ENCODE peak calls at places on chromosomes 1 and 21, in seven cellular contexts. One of them, this sample, is unnamed.

GRCh38 chr1:10522324-10522860 is 47.6 kb downstream of the PEX14 start:
- DNase-seq in activated CD4-positive, alpha-beta T cell treated with anti-CD3 and anti-CD28 coated beads for 4 hours: no peak
- DNase-seq in H1: no peak
- DNase-seq in NCI-H2171 treated with DMSO at 0.1 percent for 48 hours: peak
- DNase-seq in skeletal muscle cell: no peak
- DNase-seq in stimulated activated naive CD8-positive, alpha-beta T cell treated with anti-CD3 and anti-CD28 coated beads, Interleukin-15, Interleukin-2, amounts not matched to agents 100 U/mL and 50 U/mL, for 24 hours: no peak
- DNase-seq in cardiac muscle cell: no peak
- DNase-seq in this sample: no peak

GRCh38 chr21:42092805-42093590 is 21.9 kb downstream of the UMODL1 start:
- DNase-seq in skeletal muscle cell: no peak
- DNase-seq in H1: no peak
- DNase-seq in stimulated activated naive CD8-positive, alpha-beta T cell treated with anti-CD3 and anti-CD28 coated beads, Interleukin-15, Interleukin-2, amounts not matched to agents 100 U/mL and 50 U/mL, for 24 hours: no peak
- DNase-seq in cardiac muscle cell: no peak
- DNase-seq in NCI-H2171 treated with DMSO at 0.1 percent for 48 hours: no peak
- DNase-seq in activated CD4-positive, alpha-beta T cell treated with anti-CD3 and anti-CD28 coated beads for 4 hours: no peak
- DNase-seq in this sample: no peak

GRCh38 chr1:69551476-69552324 is 16.0 kb upstream of the LRRC7 start:
- DNase-seq in cardiac muscle cell: no peak
- DNase-seq in stimulated activated naive CD8-positive, alpha-beta T cell treated with anti-CD3 and anti-CD28 coated beads, Interleukin-15, Interleukin-2, amounts not matched to agents 100 U/mL and 50 U/mL, for 24 hours: no peak
- DNase-seq in H1: no peak
- DNase-seq in NCI-H2171 treated with DMSO at 0.1 percent for 48 hours: peak
- DNase-seq in skeletal muscle cell: no peak
- DNase-seq in activated CD4-positive, alpha-beta T cell treated with anti-CD3 and anti-CD28 coated beads for 4 hours: no peak
- DNase-seq in this sample: no peak

GRCh38 chr1:53592985-53593757 is 134.0 kb downstream of the DMRTB1 start:
- DNase-seq in skeletal muscle cell: no peak
- DNase-seq in stimulated activated naive CD8-positive, alpha-beta T cell treated with anti-CD3 and anti-CD28 coated beads, Interleukin-15, Interleukin-2, amounts not matched to agents 100 U/mL and 50 U/mL, for 24 hours: no peak
- DNase-seq in cardiac muscle cell: no peak
- DNase-seq in activated CD4-positive, alpha-beta T cell treated with anti-CD3 and anti-CD28 coated beads for 4 hours: no peak
- DNase-seq in H1: no peak
- DNase-seq in NCI-H2171 treated with DMSO at 0.1 percent for 48 hours: no peak
- DNase-seq in this sample: no peak

GRCh38 chr1:223707270-223708000 is 4.9 kb upstream of the CAPN2 start:
- DNase-seq in skeletal muscle cell: peak
- DNase-seq in activated CD4-positive, alpha-beta T cell treated with anti-CD3 and anti-CD28 coated beads for 4 hours: no peak
- DNase-seq in cardiac muscle cell: peak
- DNase-seq in NCI-H2171 treated with DMSO at 0.1 percent for 48 hours: no peak
- DNase-seq in stimulated activated naive CD8-positive, alpha-beta T cell treated with anti-CD3 and anti-CD28 coated beads, Interleukin-15, Interleukin-2, amounts not matched to agents 100 U/mL and 50 U/mL, for 24 hours: no peak
- DNase-seq in H1: no peak
- DNase-seq in this sample: no peak

GRCh38 chr21:45209046-45209445 is 78.6 kb downstream of the POFUT2 start:
- DNase-seq in activated CD4-positive, alpha-beta T cell treated with anti-CD3 and anti-CD28 coated beads for 4 hours: no peak
- DNase-seq in cardiac muscle cell: peak
- DNase-seq in NCI-H2171 treated with DMSO at 0.1 percent for 48 hours: no peak
- DNase-seq in H1: no peak
- DNase-seq in skeletal muscle cell: no peak
- DNase-seq in stimulated activated naive CD8-positive, alpha-beta T cell treated with anti-CD3 and anti-CD28 coated beads, Interleukin-15, Interleukin-2, amounts not matched to agents 100 U/mL and 50 U/mL, for 24 hours: no peak
- DNase-seq in this sample: no peak

GRCh38 chr1:94560333-94560732 is 18.8 kb upstream of the F3 start:
- DNase-seq in cardiac muscle cell: no peak
- DNase-seq in stimulated activated naive CD8-positive, alpha-beta T cell treated with anti-CD3 and anti-CD28 coated beads, Interleukin-15, Interleukin-2, amounts not matched to agents 100 U/mL and 50 U/mL, for 24 hours: no peak
- DNase-seq in NCI-H2171 treated with DMSO at 0.1 percent for 48 hours: no peak
- DNase-seq in H1: no peak
- DNase-seq in activated CD4-positive, alpha-beta T cell treated with anti-CD3 and anti-CD28 coated beads for 4 hours: no peak
- DNase-seq in skeletal muscle cell: no peak
- DNase-seq in this sample: no peak

GRCh38 chr1:220775238-220775853 is 11.4 kb upstream of the MTARC1 start:
- DNase-seq in stimulated activated naive CD8-positive, alpha-beta T cell treated with anti-CD3 and anti-CD28 coated beads, Interleukin-15, Interleukin-2, amounts not matched to agents 100 U/mL and 50 U/mL, for 24 hours: peak
- DNase-seq in skeletal muscle cell: no peak
- DNase-seq in activated CD4-positive, alpha-beta T cell treated with anti-CD3 and anti-CD28 coated beads for 4 hours: peak
- DNase-seq in NCI-H2171 treated with DMSO at 0.1 percent for 48 hours: no peak
- DNase-seq in cardiac muscle cell: peak
- DNase-seq in H1: peak
- DNase-seq in this sample: peak

GRCh38 chr1:94092210-94092613 is 28.7 kb downstream of the ABCA4 start:
- DNase-seq in cardiac muscle cell: peak
- DNase-seq in stimulated activated naive CD8-positive, alpha-beta T cell treated with anti-CD3 and anti-CD28 coated beads, Interleukin-15, Interleukin-2, amounts not matched to agents 100 U/mL and 50 U/mL, for 24 hours: no peak
- DNase-seq in NCI-H2171 treated with DMSO at 0.1 percent for 48 hours: no peak
- DNase-seq in H1: no peak
- DNase-seq in activated CD4-positive, alpha-beta T cell treated with anti-CD3 and anti-CD28 coated beads for 4 hours: no peak
- DNase-seq in skeletal muscle cell: no peak
- DNase-seq in this sample: no peak

GRCh38 chr1:42937836-42938595 is 20.7 kb downstream of the SLC2A1 start:
- DNase-seq in NCI-H2171 treated with DMSO at 0.1 percent for 48 hours: no peak
- DNase-seq in cardiac muscle cell: no peak
- DNase-seq in stimulated activated naive CD8-positive, alpha-beta T cell treated with anti-CD3 and anti-CD28 coated beads, Interleukin-15, Interleukin-2, amounts not matched to agents 100 U/mL and 50 U/mL, for 24 hours: no peak
- DNase-seq in skeletal muscle cell: no peak
- DNase-seq in activated CD4-positive, alpha-beta T cell treated with anti-CD3 and anti-CD28 coated beads for 4 hours: no peak
- DNase-seq in H1: no peak
- DNase-seq in this sample: no peak

GRCh38 chr1:151047591-151047924 is at the start of gene C1orf56:
- DNase-seq in H1: peak
- DNase-seq in stimulated activated naive CD8-positive, alpha-beta T cell treated with anti-CD3 and anti-CD28 coated beads, Interleukin-15, Interleukin-2, amounts not matched to agents 100 U/mL and 50 U/mL, for 24 hours: peak
- DNase-seq in NCI-H2171 treated with DMSO at 0.1 percent for 48 hours: peak
- DNase-seq in cardiac muscle cell: peak
- DNase-seq in activated CD4-positive, alpha-beta T cell treated with anti-CD3 and anti-CD28 coated beads for 4 hours: peak
- DNase-seq in skeletal muscle cell: no peak
- DNase-seq in this sample: peak